ENCODE peak calls at places on chromosomes 1 and 21, in seven cellular contexts. One of them, this sample, is unnamed.

GRCh38 chr1:178689769-178690168 is 35.3 kb upstream of the RALGPS2 start:
- DNase-seq in heart left ventricle: no peak
- DNase-seq in activated naive CD4-positive, alpha-beta T cell: no peak
- DNase-seq in T-cell: no peak
- DNase-seq in cardiac fibroblast: no peak
- DNase-seq in right lobe of liver: no peak
- DNase-seq in dorsolateral prefrontal cortex: no peak
- DNase-seq in this sample: no peak

GRCh38 chr1:47738560-47739182 is 258.5 kb downstream of the TRABD2B start:
- DNase-seq in right lobe of liver: peak
- DNase-seq in cardiac fibroblast: peak
- DNase-seq in heart left ventricle: peak
- DNase-seq in activated naive CD4-positive, alpha-beta T cell: no peak
- DNase-seq in dorsolateral prefrontal cortex: no peak
- DNase-seq in T-cell: no peak
- DNase-seq in this sample: no peak

GRCh38 chr1:10495942-10496341 is 21.2 kb downstream of the PEX14 start:
- DNase-seq in T-cell: no peak
- DNase-seq in activated naive CD4-positive, alpha-beta T cell: no peak
- DNase-seq in right lobe of liver: no peak
- DNase-seq in cardiac fibroblast: no peak
- DNase-seq in dorsolateral prefrontal cortex: no peak
- DNase-seq in heart left ventricle: no peak
- DNase-seq in this sample: no peak

GRCh38 chr1:67441183-67441582 is 11.0 kb upstream of the SERBP1 start:
- DNase-seq in right lobe of liver: peak
- DNase-seq in activated naive CD4-positive, alpha-beta T cell: no peak
- DNase-seq in heart left ventricle: peak
- DNase-seq in dorsolateral prefrontal cortex: no peak
- DNase-seq in cardiac fibroblast: peak
- DNase-seq in T-cell: no peak
- DNase-seq in this sample: no peak

GRCh38 chr1:27686223-27686990 is 14.4 kb upstream of the IFI6 start:
- DNase-seq in activated naive CD4-positive, alpha-beta T cell: no peak
- DNase-seq in right lobe of liver: no peak
- DNase-seq in cardiac fibroblast: no peak
- DNase-seq in heart left ventricle: no peak
- DNase-seq in T-cell: no peak
- DNase-seq in dorsolateral prefrontal cortex: no peak
- DNase-seq in this sample: no peak

GRCh38 chr1:160884579-160884978 is 401 bp downstream of the ITLN1 start:
- DNase-seq in T-cell: no peak
- DNase-seq in heart left ventricle: no peak
- DNase-seq in right lobe of liver: no peak
- DNase-seq in activated naive CD4-positive, alpha-beta T cell: no peak
- DNase-seq in dorsolateral prefrontal cortex: no peak
- DNase-seq in cardiac fibroblast: no peak
- DNase-seq in this sample: no peak

GRCh38 chr1:162111572-162111971 is 42.1 kb downstream of the NOS1AP start:
- DNase-seq in cardiac fibroblast: no peak
- DNase-seq in right lobe of liver: no peak
- DNase-seq in dorsolateral prefrontal cortex: no peak
- DNase-seq in T-cell: no peak
- DNase-seq in heart left ventricle: no peak
- DNase-seq in activated naive CD4-positive, alpha-beta T cell: no peak
- DNase-seq in this sample: no peak

GRCh38 chr1:163195728-163196448 is 6.8 kb downstream of the RGS5 start:
- DNase-seq in cardiac fibroblast: peak
- DNase-seq in dorsolateral prefrontal cortex: no peak
- DNase-seq in heart left ventricle: no peak
- DNase-seq in T-cell: no peak
- DNase-seq in activated naive CD4-positive, alpha-beta T cell: no peak
- DNase-seq in right lobe of liver: no peak
- DNase-seq in this sample: no peak

GRCh38 chr1:27427329-27427728 is 34.9 kb downstream of the GPR3 start:
- DNase-seq in dorsolateral prefrontal cortex: no peak
- DNase-seq in T-cell: no peak
- DNase-seq in cardiac fibroblast: no peak
- DNase-seq in heart left ventricle: no peak
- DNase-seq in right lobe of liver: no peak
- DNase-seq in activated naive CD4-positive, alpha-beta T cell: no peak
- DNase-seq in this sample: no peak

GRCh38 chr21:34582506-34583150 is 32.3 kb downstream of the RCAN1 start:
- DNase-seq in cardiac fibroblast: peak
- DNase-seq in T-cell: no peak
- DNase-seq in dorsolateral prefrontal cortex: no peak
- DNase-seq in heart left ventricle: peak
- DNase-seq in activated naive CD4-positive, alpha-beta T cell: no peak
- DNase-seq in right lobe of liver: no peak
- DNase-seq in this sample: peak

GRCh38 chr1:95371666-95372320 is 137.8 kb downstream of the RWDD3 start:
- DNase-seq in heart left ventricle: no peak
- DNase-seq in dorsolateral prefrontal cortex: no peak
- DNase-seq in cardiac fibroblast: no peak
- DNase-seq in T-cell: no peak
- DNase-seq in activated naive CD4-positive, alpha-beta T cell: no peak
- DNase-seq in right lobe of liver: no peak
- DNase-seq in this sample: no peak

GRCh38 chr1:41362357-41362721 is 1.1 kb downstream of the FOXO6 start:
- DNase-seq in cardiac fibroblast: no peak
- DNase-seq in heart left ventricle: no peak
- DNase-seq in dorsolateral prefrontal cortex: no peak
- DNase-seq in T-cell: no peak
- DNase-seq in activated naive CD4-positive, alpha-beta T cell: no peak
- DNase-seq in right lobe of liver: no peak
- DNase-seq in this sample: no peak

GRCh38 chr1:15803380-15803779 is 4.1 kb downstream of the UQCRHL start:
- DNase-seq in heart left ventricle: no peak
- DNase-seq in cardiac fibroblast: peak
- DNase-seq in T-cell: no peak
- DNase-seq in right lobe of liver: no peak
- DNase-seq in dorsolateral prefrontal cortex: no peak
- DNase-seq in activated naive CD4-positive, alpha-beta T cell: no peak
- DNase-seq in this sample: no peak

GRCh38 chr1:160834945-160835565 is 27.6 kb downstream of the CD244 start:
- DNase-seq in T-cell: no peak
- DNase-seq in cardiac fibroblast: peak
- DNase-seq in activated naive CD4-positive, alpha-beta T cell: no peak
- DNase-seq in heart left ventricle: peak
- DNase-seq in right lobe of liver: no peak
- DNase-seq in dorsolateral prefrontal cortex: no peak
- DNase-seq in this sample: no peak

GRCh38 chr1:207020016-207020708 is 12.4 kb downstream of the C1orf116 start:
- DNase-seq in T-cell: no peak
- DNase-seq in cardiac fibroblast: no peak
- DNase-seq in dorsolateral prefrontal cortex: no peak
- DNase-seq in right lobe of liver: no peak
- DNase-seq in heart left ventricle: no peak
- DNase-seq in activated naive CD4-positive, alpha-beta T cell: no peak
- DNase-seq in this sample: no peak

GRCh38 chr1:221274373-221274772 is 395.1 kb downstream of the HLX start:
- DNase-seq in dorsolateral prefrontal cortex: no peak
- DNase-seq in cardiac fibroblast: no peak
- DNase-seq in heart left ventricle: no peak
- DNase-seq in right lobe of liver: no peak
- DNase-seq in activated naive CD4-positive, alpha-beta T cell: no peak
- DNase-seq in T-cell: no peak
- DNase-seq in this sample: no peak

GRCh38 chr1:108050911-108051624 is 86.1 kb upstream of the VAV3 start:
- DNase-seq in dorsolateral prefrontal cortex: no peak
- DNase-seq in cardiac fibroblast: no peak
- DNase-seq in T-cell: no peak
- DNase-seq in right lobe of liver: no peak
- DNase-seq in heart left ventricle: no peak
- DNase-seq in activated naive CD4-positive, alpha-beta T cell: no peak
- DNase-seq in this sample: no peak

GRCh38 chr21:34199121-34199910 is 125.9 kb downstream of the MRPS6 start:
- DNase-seq in cardiac fibroblast: no peak
- DNase-seq in heart left ventricle: no peak
- DNase-seq in right lobe of liver: no peak
- DNase-seq in dorsolateral prefrontal cortex: no peak
- DNase-seq in activated naive CD4-positive, alpha-beta T cell: no peak
- DNase-seq in T-cell: no peak
- DNase-seq in this sample: no peak

GRCh38 chr1:211420845-211421454 is 71.0 kb downstream of the RD3 start:
- DNase-seq in heart left ventricle: no peak
- DNase-seq in dorsolateral prefrontal cortex: no peak
- DNase-seq in T-cell: no peak
- DNase-seq in activated naive CD4-positive, alpha-beta T cell: no peak
- DNase-seq in right lobe of liver: no peak
- DNase-seq in cardiac fibroblast: peak
- DNase-seq in this sample: no peak

GRCh38 chr1:183871142-183871541 is 66.2 kb downstream of the RGL1 start:
- DNase-seq in right lobe of liver: no peak
- DNase-seq in heart left ventricle: no peak
- DNase-seq in T-cell: no peak
- DNase-seq in dorsolateral prefrontal cortex: no peak
- DNase-seq in activated naive CD4-positive, alpha-beta T cell: no peak
- DNase-seq in cardiac fibroblast: peak
- DNase-seq in this sample: no peak

GRCh38 chr1:243475966-243476365 is 220.1 kb downstream of the SDCCAG8 start:
- DNase-seq in T-cell: no peak
- DNase-seq in dorsolateral prefrontal cortex: no peak
- DNase-seq in right lobe of liver: no peak
- DNase-seq in heart left ventricle: no peak
- DNase-seq in activated naive CD4-positive, alpha-beta T cell: no peak
- DNase-seq in cardiac fibroblast: peak
- DNase-seq in this sample: no peak

GRCh38 chr1:53293123-53293522 is 34.7 kb downstream of the LRP8 start:
- DNase-seq in activated naive CD4-positive, alpha-beta T cell: no peak
- DNase-seq in dorsolateral prefrontal cortex: no peak
- DNase-seq in cardiac fibroblast: peak
- DNase-seq in heart left ventricle: no peak
- DNase-seq in T-cell: no peak
- DNase-seq in right lobe of liver: no peak
- DNase-seq in this sample: no peak

GRCh38 chr1:32886828-32887414 is 630 bp downstream of the HPCA start:
- DNase-seq in dorsolateral prefrontal cortex: no peak
- DNase-seq in cardiac fibroblast: no peak
- DNase-seq in heart left ventricle: no peak
- DNase-seq in right lobe of liver: no peak
- DNase-seq in activated naive CD4-positive, alpha-beta T cell: no peak
- DNase-seq in T-cell: no peak
- DNase-seq in this sample: no peak

GRCh38 chr1:101301446-101301845 is 64.6 kb downstream of the S1PR1 start:
- DNase-seq in heart left ventricle: no peak
- DNase-seq in activated naive CD4-positive, alpha-beta T cell: no peak
- DNase-seq in right lobe of liver: no peak
- DNase-seq in cardiac fibroblast: no peak
- DNase-seq in dorsolateral prefrontal cortex: no peak
- DNase-seq in T-cell: no peak
- DNase-seq in this sample: no peak

GRCh38 chr1:10065344-10065685 is 32.6 kb downstream of the UBE4B start:
- DNase-seq in cardiac fibroblast: peak
- DNase-seq in T-cell: no peak
- DNase-seq in activated naive CD4-positive, alpha-beta T cell: no peak
- DNase-seq in dorsolateral prefrontal cortex: no peak
- DNase-seq in right lobe of liver: peak
- DNase-seq in heart left ventricle: no peak
- DNase-seq in this sample: no peak

GRCh38 chr1:117366281-117366981 is 818 bp upstream of the MAN1A2 start:
- DNase-seq in activated naive CD4-positive, alpha-beta T cell: peak
- DNase-seq in right lobe of liver: peak
- DNase-seq in T-cell: peak
- DNase-seq in heart left ventricle: peak
- DNase-seq in dorsolateral prefrontal cortex: peak
- DNase-seq in cardiac fibroblast: peak
- DNase-seq in this sample: peak

GRCh38 chr1:115910231-115910630 is 66.1 kb upstream of the SLC22A15 start:
- DNase-seq in right lobe of liver: no peak
- DNase-seq in heart left ventricle: no peak
- DNase-seq in dorsolateral prefrontal cortex: no peak
- DNase-seq in activated naive CD4-positive, alpha-beta T cell: no peak
- DNase-seq in cardiac fibroblast: no peak
- DNase-seq in T-cell: no peak
- DNase-seq in this sample: no peak

GRCh38 chr1:204376919-204377799 is 17.4 kb upstream of the PLEKHA6 start:
- DNase-seq in T-cell: no peak
- DNase-seq in dorsolateral prefrontal cortex: no peak
- DNase-seq in right lobe of liver: peak
- DNase-seq in heart left ventricle: no peak
- DNase-seq in cardiac fibroblast: no peak
- DNase-seq in activated naive CD4-positive, alpha-beta T cell: no peak
- DNase-seq in this sample: no peak

GRCh38 chr1:81590171-81590570 is 210.6 kb upstream of the ADGRL2 start:
- DNase-seq in heart left ventricle: no peak
- DNase-seq in cardiac fibroblast: peak
- DNase-seq in right lobe of liver: no peak
- DNase-seq in dorsolateral prefrontal cortex: no peak
- DNase-seq in T-cell: no peak
- DNase-seq in activated naive CD4-positive, alpha-beta T cell: no peak
- DNase-seq in this sample: no peak

GRCh38 chr1:42931108-42931539 is 27.5 kb downstream of the SLC2A1 start:
- DNase-seq in heart left ventricle: no peak
- DNase-seq in right lobe of liver: no peak
- DNase-seq in dorsolateral prefrontal cortex: no peak
- DNase-seq in T-cell: peak
- DNase-seq in activated naive CD4-positive, alpha-beta T cell: no peak
- DNase-seq in cardiac fibroblast: peak
- DNase-seq in this sample: no peak

GRCh38 chr1:39063191-39063590 is 37.0 kb downstream of the NDUFS5 start:
- DNase-seq in cardiac fibroblast: no peak
- DNase-seq in dorsolateral prefrontal cortex: no peak
- DNase-seq in T-cell: no peak
- DNase-seq in right lobe of liver: no peak
- DNase-seq in heart left ventricle: no peak
- DNase-seq in activated naive CD4-positive, alpha-beta T cell: no peak
- DNase-seq in this sample: no peak

GRCh38 chr1:7420706-7421105 is 350.4 kb upstream of the VAMP3 start:
- DNase-seq in heart left ventricle: peak
- DNase-seq in activated naive CD4-positive, alpha-beta T cell: no peak
- DNase-seq in dorsolateral prefrontal cortex: peak
- DNase-seq in right lobe of liver: no peak
- DNase-seq in cardiac fibroblast: no peak
- DNase-seq in T-cell: no peak
- DNase-seq in this sample: no peak

GRCh38 chr21:46038871-46039397 is 57.4 kb downstream of the COL6A1 start:
- DNase-seq in heart left ventricle: peak
- DNase-seq in dorsolateral prefrontal cortex: peak
- DNase-seq in activated naive CD4-positive, alpha-beta T cell: no peak
- DNase-seq in T-cell: no peak
- DNase-seq in cardiac fibroblast: peak
- DNase-seq in right lobe of liver: no peak
- DNase-seq in this sample: peak

GRCh38 chr1:240492832-240493440 is 119.0 kb downstream of the GREM2 start:
- DNase-seq in right lobe of liver: no peak
- DNase-seq in heart left ventricle: no peak
- DNase-seq in activated naive CD4-positive, alpha-beta T cell: no peak
- DNase-seq in cardiac fibroblast: peak
- DNase-seq in dorsolateral prefrontal cortex: peak
- DNase-seq in T-cell: no peak
- DNase-seq in this sample: no peak

GRCh38 chr1:69568435-69569280 is 936 bp downstream of the LRRC7 start:
- DNase-seq in activated naive CD4-positive, alpha-beta T cell: no peak
- DNase-seq in dorsolateral prefrontal cortex: peak
- DNase-seq in heart left ventricle: no peak
- DNase-seq in T-cell: no peak
- DNase-seq in cardiac fibroblast: no peak
- DNase-seq in right lobe of liver: no peak
- DNase-seq in this sample: no peak

This sample was measured in H54.